ENCODE peak calls at places on chromosomes 4 and X, in six cellular contexts. One of them, this sample, is unnamed.

GRCh38 chrX:53284684-53285447 is 3.5 kb upstream of the IQSEC2 start:
- DNase-seq in trophoblast cell: peak
- DNase-seq in neuronal stem cell: peak
- DNase-seq in H1: peak
- DNase-seq in H9: peak
- DNase-seq in mesenchymal stem cell: peak
- DNase-seq in this sample: peak

GRCh38 chrX:36642052-36642451 is 366.1 kb upstream of the FAM47C start:
- DNase-seq in trophoblast cell: no peak
- DNase-seq in H1: no peak
- DNase-seq in H9: no peak
- DNase-seq in neuronal stem cell: no peak
- DNase-seq in mesenchymal stem cell: no peak
- DNase-seq in this sample: no peak

GRCh38 chrX:23871905-23872546 is 35.7 kb downstream of the APOO start:
- DNase-seq in trophoblast cell: peak
- DNase-seq in H1: no peak
- DNase-seq in H9: no peak
- DNase-seq in mesenchymal stem cell: no peak
- DNase-seq in neuronal stem cell: no peak
- DNase-seq in this sample: no peak

GRCh38 chrX:111445485-111445884 is 33.5 kb upstream of the DCX start:
- DNase-seq in trophoblast cell: peak
- DNase-seq in H9: no peak
- DNase-seq in H1: no peak
- DNase-seq in neuronal stem cell: peak
- DNase-seq in mesenchymal stem cell: peak
- DNase-seq in this sample: peak

GRCh38 chr4:176752191-176752749 is 40.5 kb downstream of the VEGFC start:
- DNase-seq in neuronal stem cell: no peak
- DNase-seq in trophoblast cell: no peak
- DNase-seq in mesenchymal stem cell: no peak
- DNase-seq in H9: no peak
- DNase-seq in H1: no peak
- DNase-seq in this sample: no peak

GRCh38 chr4:54879576-54879975 is 221.8 kb downstream of the KIT start:
- DNase-seq in mesenchymal stem cell: peak
- DNase-seq in neuronal stem cell: no peak
- DNase-seq in trophoblast cell: no peak
- DNase-seq in H9: no peak
- DNase-seq in H1: no peak
- DNase-seq in this sample: peak

GRCh38 chrX:68332156-68332823 is 101.0 kb downstream of the OPHN1 start:
- DNase-seq in trophoblast cell: no peak
- DNase-seq in neuronal stem cell: no peak
- DNase-seq in H1: no peak
- DNase-seq in H9: no peak
- DNase-seq in mesenchymal stem cell: no peak
- DNase-seq in this sample: no peak

GRCh38 chr4:154490261-154490588 is 1.4 kb downstream of the DCHS2 start:
- DNase-seq in H1: no peak
- DNase-seq in trophoblast cell: no peak
- DNase-seq in neuronal stem cell: peak
- DNase-seq in mesenchymal stem cell: no peak
- DNase-seq in H9: peak
- DNase-seq in this sample: no peak

GRCh38 chr4:5788144-5788543 is 77.1 kb downstream of the EVC start:
- DNase-seq in trophoblast cell: no peak
- DNase-seq in neuronal stem cell: no peak
- DNase-seq in mesenchymal stem cell: no peak
- DNase-seq in H9: peak
- DNase-seq in H1: no peak
- DNase-seq in this sample: no peak

GRCh38 chr4:140243345-140243753 is 89.4 kb upstream of the MAML3 start:
- DNase-seq in neuronal stem cell: no peak
- DNase-seq in H1: no peak
- DNase-seq in mesenchymal stem cell: no peak
- DNase-seq in trophoblast cell: no peak
- DNase-seq in H9: no peak
- DNase-seq in this sample: no peak

GRCh38 chr4:122668241-122668640 is 47.4 kb upstream of the IL21 start:
- DNase-seq in H1: no peak
- DNase-seq in trophoblast cell: no peak
- DNase-seq in H9: no peak
- DNase-seq in mesenchymal stem cell: peak
- DNase-seq in neuronal stem cell: no peak
- DNase-seq in this sample: peak

GRCh38 chr4:162506253-162506652 is 342.5 kb upstream of the FSTL5 start:
- DNase-seq in mesenchymal stem cell: peak
- DNase-seq in neuronal stem cell: no peak
- DNase-seq in H9: no peak
- DNase-seq in trophoblast cell: peak
- DNase-seq in H1: no peak
- DNase-seq in this sample: no peak

GRCh38 chr4:7381221-7381889 is 53.4 kb downstream of the PSAPL1 start:
- DNase-seq in neuronal stem cell: no peak
- DNase-seq in trophoblast cell: no peak
- DNase-seq in mesenchymal stem cell: no peak
- DNase-seq in H9: no peak
- DNase-seq in H1: no peak
- DNase-seq in this sample: no peak

GRCh38 chrX:104098151-104098808 is 14.0 kb upstream of the ZCCHC18 start:
- DNase-seq in mesenchymal stem cell: peak
- DNase-seq in H9: no peak
- DNase-seq in neuronal stem cell: peak
- DNase-seq in trophoblast cell: peak
- DNase-seq in H1: no peak
- DNase-seq in this sample: peak

GRCh38 chr4:15488658-15489470 is 19.2 kb downstream of the CC2D2A start:
- DNase-seq in neuronal stem cell: no peak
- DNase-seq in H9: no peak
- DNase-seq in mesenchymal stem cell: peak
- DNase-seq in trophoblast cell: no peak
- DNase-seq in H1: no peak
- DNase-seq in this sample: peak

GRCh38 chr4:7518871-7519637 is 84.3 kb upstream of the PSAPL1 start:
- DNase-seq in H1: no peak
- DNase-seq in H9: no peak
- DNase-seq in neuronal stem cell: no peak
- DNase-seq in trophoblast cell: no peak
- DNase-seq in mesenchymal stem cell: no peak
- DNase-seq in this sample: no peak

GRCh38 chr4:70902577-70903281 is 560 bp downstream of the MOB1B start:
- DNase-seq in H1: no peak
- DNase-seq in mesenchymal stem cell: peak
- DNase-seq in trophoblast cell: peak
- DNase-seq in neuronal stem cell: peak
- DNase-seq in H9: no peak
- DNase-seq in this sample: peak

GRCh38 chr4:188660796-188661195 is 521.6 kb downstream of the TRIML1 start:
- DNase-seq in H1: no peak
- DNase-seq in neuronal stem cell: no peak
- DNase-seq in trophoblast cell: no peak
- DNase-seq in H9: no peak
- DNase-seq in mesenchymal stem cell: no peak
- DNase-seq in this sample: no peak

GRCh38 chrX:43728002-43728401 is 71.9 kb downstream of the MAOA start:
- DNase-seq in neuronal stem cell: no peak
- DNase-seq in mesenchymal stem cell: no peak
- DNase-seq in H9: no peak
- DNase-seq in trophoblast cell: no peak
- DNase-seq in H1: no peak
- DNase-seq in this sample: no peak

GRCh38 chrX:32987139-32987538 is 224.2 kb downstream of the DMD start:
- DNase-seq in H9: peak
- DNase-seq in H1: peak
- DNase-seq in trophoblast cell: peak
- DNase-seq in neuronal stem cell: no peak
- DNase-seq in mesenchymal stem cell: no peak
- DNase-seq in this sample: no peak

GRCh38 chr4:6125103-6125651 is 75.2 kb downstream of the JAKMIP1 start:
- DNase-seq in neuronal stem cell: no peak
- DNase-seq in trophoblast cell: no peak
- DNase-seq in mesenchymal stem cell: no peak
- DNase-seq in H9: peak
- DNase-seq in H1: no peak
- DNase-seq in this sample: no peak

GRCh38 chrX:101386542-101386885 is 523 bp upstream of the BTK start:
- DNase-seq in mesenchymal stem cell: no peak
- DNase-seq in H9: no peak
- DNase-seq in neuronal stem cell: no peak
- DNase-seq in H1: no peak
- DNase-seq in trophoblast cell: no peak
- DNase-seq in this sample: no peak

GRCh38 chr4:38673109-38673978 is 9.3 kb downstream of the KLF3 start:
- DNase-seq in neuronal stem cell: no peak
- DNase-seq in H9: peak
- DNase-seq in trophoblast cell: no peak
- DNase-seq in H1: no peak
- DNase-seq in mesenchymal stem cell: no peak
- DNase-seq in this sample: no peak

GRCh38 chr4:77820836-77821561 is 1.8 kb upstream of the CNOT6L start:
- DNase-seq in H9: no peak
- DNase-seq in neuronal stem cell: no peak
- DNase-seq in H1: no peak
- DNase-seq in mesenchymal stem cell: no peak
- DNase-seq in trophoblast cell: peak
- DNase-seq in this sample: no peak

GRCh38 chr4:189600598-189601435 is 339.9 kb upstream of the FRG1 start:
- DNase-seq in mesenchymal stem cell: peak
- DNase-seq in H9: no peak
- DNase-seq in trophoblast cell: peak
- DNase-seq in H1: no peak
- DNase-seq in neuronal stem cell: no peak
- DNase-seq in this sample: no peak

GRCh38 chr4:151808120-151808529 is 47.3 kb upstream of the GATB start:
- DNase-seq in mesenchymal stem cell: peak
- DNase-seq in H9: no peak
- DNase-seq in H1: no peak
- DNase-seq in trophoblast cell: no peak
- DNase-seq in neuronal stem cell: no peak
- DNase-seq in this sample: peak

GRCh38 chr4:40524642-40525041 is 105.0 kb downstream of the RBM47 start:
- DNase-seq in mesenchymal stem cell: no peak
- DNase-seq in neuronal stem cell: no peak
- DNase-seq in H9: no peak
- DNase-seq in trophoblast cell: no peak
- DNase-seq in H1: no peak
- DNase-seq in this sample: peak

GRCh38 chrX:121671649-121672048 is 624.2 kb downstream of the GLUD2 start:
- DNase-seq in H9: no peak
- DNase-seq in neuronal stem cell: no peak
- DNase-seq in mesenchymal stem cell: no peak
- DNase-seq in trophoblast cell: no peak
- DNase-seq in H1: no peak
- DNase-seq in this sample: no peak

GRCh38 chr4:177442623-177443155 is 452 bp upstream of the AGA start:
- DNase-seq in H9: no peak
- DNase-seq in neuronal stem cell: no peak
- DNase-seq in H1: no peak
- DNase-seq in trophoblast cell: no peak
- DNase-seq in mesenchymal stem cell: no peak
- DNase-seq in this sample: no peak

GRCh38 chr4:152956167-152956566 is 20.0 kb downstream of the FHDC1 start:
- DNase-seq in H9: no peak
- DNase-seq in mesenchymal stem cell: no peak
- DNase-seq in H1: no peak
- DNase-seq in trophoblast cell: no peak
- DNase-seq in neuronal stem cell: no peak
- DNase-seq in this sample: no peak
- H3K27ac ChIP-seq in H9: no peak
- H3K27ac ChIP-seq in mesenchymal stem cell: peak
- H3K27ac ChIP-seq in H1: no peak
- H3K27ac ChIP-seq in trophoblast cell: no peak
- H3K27ac ChIP-seq in neuronal stem cell: no peak
- H3K27ac ChIP-seq in this sample: no peak

GRCh38 chr4:47816748-47817147 is 21.1 kb downstream of the CORIN start:
- DNase-seq in H1: no peak
- DNase-seq in mesenchymal stem cell: no peak
- DNase-seq in neuronal stem cell: no peak
- DNase-seq in H9: no peak
- DNase-seq in trophoblast cell: no peak
- DNase-seq in this sample: no peak
- H3K14ac ChIP-seq in H1: no peak
- H3K14ac ChIP-seq in mesenchymal stem cell: no peak
- H3K14ac ChIP-seq in neuronal stem cell: no peak
- H3K14ac ChIP-seq in H9: no peak
- H3K14ac ChIP-seq in trophoblast cell: no peak
- H3K14ac ChIP-seq in this sample: no peak

GRCh38 chrX:150338615-150339014 is 24.5 kb upstream of the MAMLD1 start:
- DNase-seq in neuronal stem cell: no peak
- DNase-seq in H9: no peak
- DNase-seq in trophoblast cell: no peak
- DNase-seq in H1: no peak
- DNase-seq in mesenchymal stem cell: no peak
- DNase-seq in this sample: no peak

GRCh38 chrX:150334998-150335397 is 28.1 kb upstream of the MAMLD1 start:
- DNase-seq in H9: no peak
- DNase-seq in mesenchymal stem cell: no peak
- DNase-seq in trophoblast cell: no peak
- DNase-seq in H1: no peak
- DNase-seq in neuronal stem cell: no peak
- DNase-seq in this sample: no peak

GRCh38 chrX:150332023-150332422 is 31.1 kb upstream of the MAMLD1 start:
- DNase-seq in mesenchymal stem cell: no peak
- DNase-seq in trophoblast cell: no peak
- DNase-seq in H9: no peak
- DNase-seq in neuronal stem cell: no peak
- DNase-seq in H1: no peak
- DNase-seq in this sample: no peak

GRCh38 chrX:150334100-150334499 is 29.0 kb upstream of the MAMLD1 start:
- DNase-seq in trophoblast cell: no peak
- DNase-seq in H9: no peak
- DNase-seq in H1: no peak
- DNase-seq in neuronal stem cell: no peak
- DNase-seq in mesenchymal stem cell: no peak
- DNase-seq in this sample: no peak

DNA sequence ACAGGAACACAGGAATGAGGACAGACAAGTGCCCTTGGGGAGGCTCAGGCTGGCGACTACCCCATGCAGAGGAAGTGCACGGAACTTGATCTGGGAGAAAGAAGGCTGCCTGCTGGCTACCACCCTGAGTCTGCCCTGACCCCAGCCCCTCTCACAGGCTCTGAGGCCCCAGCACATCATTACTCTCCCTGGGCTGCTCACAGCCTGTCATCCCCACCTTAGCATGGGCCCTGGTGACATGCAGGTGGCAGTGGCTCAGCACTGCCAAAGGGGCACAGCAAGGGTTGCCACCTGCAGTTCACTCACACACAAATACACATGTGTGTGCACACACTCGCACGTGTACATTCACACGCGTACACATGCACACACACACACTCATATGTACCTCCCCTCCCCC is 26.1 kb upstream of the MAMLD1 start:
- DNase-seq in mesenchymal stem cell: no peak
- DNase-seq in neuronal stem cell: no peak
- DNase-seq in trophoblast cell: no peak
- DNase-seq in H1: no peak
- DNase-seq in H9: no peak
- DNase-seq in this sample: no peak
- H3K27ac ChIP-seq in mesenchymal stem cell: no peak
- H3K27ac ChIP-seq in neuronal stem cell: no peak
- H3K27ac ChIP-seq in trophoblast cell: no peak
- H3K27ac ChIP-seq in H1: no peak
- H3K27ac ChIP-seq in H9: no peak
- H3K27ac ChIP-seq in this sample: no peak

GRCh38 chr4:8657381-8657776 is 64.8 kb downstream of the CPZ start:
- DNase-seq in H1: no peak
- DNase-seq in H9: no peak
- DNase-seq in mesenchymal stem cell: no peak
- DNase-seq in neuronal stem cell: no peak
- DNase-seq in trophoblast cell: no peak
- DNase-seq in this sample: no peak
- H3K14ac ChIP-seq in H1: no peak
- H3K14ac ChIP-seq in H9: no peak
- H3K14ac ChIP-seq in mesenchymal stem cell: no peak
- H3K14ac ChIP-seq in neuronal stem cell: peak
- H3K14ac ChIP-seq in trophoblast cell: no peak
- H3K14ac ChIP-seq in this sample: no peak